ENCODE peak calls at places on chromosomes 11 and 22, in five cellular contexts. W is GM12878, C is HCT116, Y is K562, J is SK-N-SH. I is an unnamed sample.

GRCh38 chr11:606245-606644 is 9.5 kb downstream of the IRF7 start:
- DNase-seq in C (no peak), Y (no peak), J (peak), W (no peak), I (no peak)

GRCh38 chr11:18677560-18677959 is 21.0 kb upstream of the TMEM86A start:
- DNase-seq in Y (no peak), J (no peak), W (no peak), C (no peak), I (no peak)

GRCh38 chr11:66015936-66016792 is 4.4 kb downstream of the CST6 start:
- DNase-seq in W (no peak), Y (no peak), C (no peak), J (no peak), I (no peak)

GRCh38 chr11:18191376-18191775 is 18.7 kb downstream of the MRGPRX4 start:
- DNase-seq in W (no peak), C (no peak), J (no peak), Y (no peak), I (no peak)

GRCh38 chr11:67006029-67006884 is 16.7 kb upstream of the SYT12 start:
- DNase-seq in J (peak), C (peak), W (no peak), Y (peak), I (peak)

GRCh38 chr11:41534861-41535260 is 75.4 kb upstream of the LRRC4C start:
- DNase-seq in Y (no peak), W (no peak), J (no peak), C (no peak), I (no peak)

GRCh38 chr11:43922295-43922648 is 20.2 kb upstream of the C11orf96 start:
- DNase-seq in W (no peak), C (no peak), J (no peak), Y (no peak), I (no peak)

GRCh38 chr11:77196961-77197360 is 68.9 kb downstream of the MYO7A start:
- DNase-seq in Y (no peak), W (no peak), J (no peak), C (no peak), I (no peak)

GRCh38 chr22:21824439-21824912 is 43.0 kb downstream of the MAPK1 start:
- DNase-seq in Y (no peak), J (no peak), W (no peak), C (no peak), I (no peak)

GRCh38 chr11:112526699-112527410 is 266.2 kb upstream of the PLET1 start:
- DNase-seq in W (no peak), C (no peak), J (no peak), Y (no peak), I (no peak)

GRCh38 chr11:114296190-114296978 is at the start of gene NNMT:
- DNase-seq in C (no peak), Y (peak), W (no peak), J (no peak), I (no peak)

GRCh38 chr11:45154276-45154675 is 7.8 kb downstream of the PRDM11 start:
- DNase-seq in Y (no peak), C (no peak), W (no peak), J (no peak), I (no peak)

GRCh38 chr11:115420524-115420923 is 83.7 kb downstream of the CADM1 start:
- DNase-seq in Y (no peak), W (no peak), J (no peak), C (no peak), I (no peak)

GRCh38 chr22:17576475-17576874 is 13.2 kb downstream of the SLC25A18 start:
- DNase-seq in C (no peak), J (no peak), Y (no peak), W (no peak), I (no peak)

GRCh38 chr11:38182126-38182907 is 1584.3 kb upstream of the RAG2 start:
- DNase-seq in J (no peak), W (no peak), Y (no peak), C (no peak), I (peak)

GRCh38 chr11:12706531-12707499 is 32.6 kb downstream of the TEAD1 start:
- DNase-seq in W (no peak), C (no peak), Y (peak), J (no peak), I (peak)

DNA sequence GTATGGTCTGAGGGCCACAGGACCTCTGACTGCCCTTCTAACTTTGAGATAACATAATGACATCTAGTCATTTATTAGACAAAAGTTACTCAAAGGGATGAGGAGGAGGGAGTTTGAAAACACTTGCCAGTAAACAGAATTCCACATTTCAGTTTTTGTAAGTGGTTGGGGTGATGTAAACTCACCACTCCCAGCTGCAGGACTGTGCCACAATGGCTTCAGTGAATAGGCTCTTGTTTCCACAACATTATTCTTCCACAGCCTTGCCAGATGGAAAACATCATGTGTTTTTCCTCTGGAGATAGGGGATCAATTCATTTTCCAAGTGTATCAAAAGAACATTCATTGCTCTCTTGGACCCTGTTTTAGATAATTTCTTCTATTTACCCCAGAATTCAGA is 147.2 kb upstream of the BDNF start:
- DNase-seq in W (no peak), Y (no peak), J (no peak), C (no peak), I (no peak)
- TF ChIP-seq ZBTB33 in W (no peak), Y (no peak), J (no peak), C (no peak), I (no peak)

GRCh38 chr11:35662649-35663407 is at the start of gene TRIM44:
- DNase-seq in C (peak), Y (peak), W (peak), J (peak), I (peak)

GRCh38 chr11:35664977-35665441 is 2.4 kb downstream of the TRIM44 start:
- DNase-seq in J (no peak), C (no peak), W (no peak), Y (no peak), I (no peak)

GRCh38 chr11:35661539-35661938 is 1.0 kb upstream of the TRIM44 start:
- DNase-seq in W (no peak), J (no peak), Y (no peak), C (no peak), I (no peak)

GRCh38 chr11:35662061-35662648 is 420 bp upstream of the TRIM44 start:
- DNase-seq in W (peak), C (no peak), J (peak), Y (no peak), I (peak)

GRCh38 chr11:35663408-35663702 is 780 bp downstream of the TRIM44 start:
- DNase-seq in Y (no peak), W (no peak), C (no peak), J (no peak), I (no peak)
- TF ChIP-seq ZBTB33 in Y (no peak), W (no peak), C (no peak), J (no peak), I (no peak)

GRCh38 chr11:90343670-90344069 is 120.8 kb upstream of the CHORDC1 start:
- DNase-seq in Y (no peak), C (no peak), W (no peak), J (no peak), I (no peak)
- TF ChIP-seq ZBTB33 in Y (no peak), C (no peak), W (no peak), J (no peak), I (no peak)

GRCh38 chr22:20026996-20027601 is 6.2 kb downstream of the TANGO2 start:
- DNase-seq in J (no peak), Y (no peak), C (no peak), W (no peak), I (no peak)

GRCh38 chr22:20028855-20029549 is 8.1 kb downstream of the TANGO2 start:
- DNase-seq in C (no peak), J (no peak), Y (no peak), W (no peak), I (no peak)

GRCh38 chr22:20029550-20030225 is 8.8 kb downstream of the TANGO2 start:
- DNase-seq in Y (no peak), C (no peak), W (no peak), J (no peak), I (no peak)

GRCh38 chr22:20026204-20026908 is 5.4 kb downstream of the TANGO2 start:
- DNase-seq in C (no peak), Y (no peak), J (no peak), W (no peak), I (no peak)

GRCh38 chr22:20027966-20028854 is 7.3 kb downstream of the TANGO2 start:
- DNase-seq in W (no peak), J (no peak), C (no peak), Y (no peak), I (no peak)
- TF ChIP-seq ZBTB33 in W (no peak), J (no peak), C (no peak), Y (no peak), I (no peak)

GRCh38 chr11:10317776-10318526 is 13.1 kb downstream of the ADM start:
- DNase-seq in C (no peak), W (peak), J (no peak), Y (no peak), I (no peak)
- TF ChIP-seq ZBTB33 in C (no peak), W (no peak), J (no peak), Y (no peak), I (no peak)

DNA sequence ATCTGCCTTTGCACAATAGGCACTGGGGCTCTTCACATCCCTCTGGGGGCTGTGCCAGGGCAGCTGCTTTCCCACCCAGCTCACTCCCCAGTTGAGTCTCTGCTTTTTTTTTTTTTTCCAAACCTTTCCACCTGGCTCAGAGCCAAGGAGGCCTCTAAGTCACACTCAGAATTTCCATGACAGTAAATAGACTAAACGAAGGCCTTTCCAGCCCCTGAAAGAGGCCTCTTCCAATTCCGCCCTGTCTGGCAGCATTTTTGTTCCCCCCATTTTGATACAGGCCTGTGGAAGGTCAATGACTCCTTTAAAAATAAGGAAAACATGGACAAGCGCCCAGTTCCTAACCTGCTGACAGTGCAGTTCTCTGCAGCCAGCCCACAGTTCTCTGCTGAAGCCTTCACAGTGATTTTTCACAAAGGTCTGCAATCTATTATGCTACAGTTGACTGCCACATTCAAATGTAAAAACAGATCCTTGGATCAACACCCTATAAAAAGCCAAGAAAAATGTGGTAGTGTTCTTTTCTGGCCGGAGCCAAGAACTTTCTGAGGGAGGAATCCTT is 107.5 kb upstream of the SESN3 start:
- DNase-seq in W (no peak), C (no peak), Y (no peak), J (no peak), I (no peak)
- TF ChIP-seq ZBTB33 in W (no peak), C (no peak), Y (no peak), J (no peak), I (no peak)

DNA sequence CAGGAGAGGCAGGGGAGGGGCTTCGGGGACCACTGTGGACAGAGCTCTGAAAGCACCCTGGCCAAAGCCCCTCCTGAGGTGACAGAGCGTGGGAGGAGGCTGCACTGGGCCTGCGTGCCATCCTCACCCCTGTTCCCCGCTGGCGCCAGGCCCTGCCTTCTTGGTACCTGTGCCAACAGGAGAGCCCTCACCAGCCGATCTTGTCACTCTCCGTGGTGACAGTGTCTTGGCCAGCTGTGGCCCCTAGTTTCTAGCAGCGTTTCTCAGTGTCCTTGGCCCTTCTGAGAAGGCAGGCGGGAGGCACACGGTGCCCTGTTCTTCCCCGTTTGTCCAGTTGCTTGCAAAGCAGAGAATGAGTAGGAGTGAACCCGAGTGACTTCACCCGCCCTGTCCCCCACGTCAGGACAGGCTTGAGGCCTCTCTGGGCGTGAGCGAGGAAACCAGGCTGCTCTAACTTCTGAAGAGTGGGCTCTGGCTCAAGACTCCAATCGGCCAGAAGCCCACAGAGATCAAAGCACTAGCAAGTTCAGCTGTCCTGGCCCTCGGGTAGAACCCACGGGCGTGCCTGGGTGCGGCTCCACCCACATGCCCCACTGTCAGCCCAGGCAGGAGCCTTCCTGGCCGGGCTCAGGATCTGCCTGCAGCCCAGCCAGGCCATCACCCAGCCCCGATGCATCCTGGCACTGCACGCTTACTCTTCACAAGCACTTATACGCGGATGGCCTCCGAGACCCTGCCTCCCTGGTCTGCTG is 60.2 kb upstream of the EMID1 start:
- DNase-seq in J (no peak), W (no peak), Y (no peak), C (no peak), I (no peak)
- TF ChIP-seq ZBTB33 in J (no peak), W (no peak), Y (no peak), C (no peak), I (no peak)

DNA sequence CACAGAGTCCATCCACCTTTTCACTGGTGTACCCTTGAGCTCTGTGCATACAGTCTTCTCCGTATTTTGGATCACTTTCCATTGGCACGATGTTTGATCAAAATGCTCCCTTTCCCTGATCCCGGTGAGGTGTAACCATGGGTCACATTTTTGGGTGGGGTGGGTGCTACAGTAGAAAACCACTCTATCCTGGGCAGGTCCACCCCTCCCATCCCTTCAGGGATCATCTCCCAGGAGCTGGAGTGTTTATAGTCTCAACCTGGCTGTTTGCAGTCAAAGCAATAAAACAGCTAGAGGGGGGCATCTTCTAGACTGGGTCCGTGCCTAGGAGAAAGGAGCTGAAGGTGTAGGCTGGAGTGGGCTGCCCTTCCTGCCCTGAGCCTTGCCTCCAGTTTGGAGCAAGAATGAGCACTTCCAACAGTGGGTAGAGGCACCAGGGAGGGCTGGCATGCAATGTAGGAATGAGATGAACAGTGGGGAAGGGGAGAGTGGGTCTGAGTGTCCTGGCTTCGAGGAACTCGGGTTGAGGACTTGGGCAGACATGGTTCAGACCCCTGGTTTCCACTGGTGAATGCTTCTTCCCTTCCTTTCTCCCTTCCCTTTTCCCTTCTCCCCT is 38.8 kb downstream of the RNF141 start:
- DNase-seq in W (no peak), J (no peak), C (no peak), Y (no peak), I (no peak)
- TF ChIP-seq ZBTB33 in W (no peak), J (no peak), C (no peak), Y (no peak), I (no peak)

DNA sequence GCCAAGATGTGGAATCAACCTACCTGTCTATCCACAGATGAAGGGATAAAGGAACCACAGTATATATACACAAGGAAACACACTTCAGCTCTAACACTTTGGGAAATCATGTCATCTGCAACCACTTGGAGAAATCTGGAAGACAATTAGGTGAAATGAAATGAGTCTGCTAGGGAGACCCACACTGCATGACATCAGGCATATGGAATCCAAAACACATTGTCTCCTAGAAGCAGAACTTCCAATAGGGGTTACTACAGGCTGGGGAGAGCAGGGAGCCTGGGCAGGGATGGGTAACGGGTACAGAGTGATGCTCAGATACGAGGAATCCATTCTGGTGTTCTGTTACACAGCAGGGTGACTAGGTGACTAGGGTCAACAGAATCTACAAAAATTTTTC is 18.3 kb downstream of the RGL4 start:
- DNase-seq in J (no peak), C (no peak), Y (no peak), W (no peak), I (no peak)
- TF ChIP-seq ZBTB33 in J (no peak), C (no peak), Y (no peak), W (no peak), I (no peak)